ENCODE peak calls at places on chromosomes 6 and 20, in five cellular contexts. E is breast epithelium, O is GM23248, V is thoracic aorta, J is A673. Y is an unnamed sample.
A peak's percentile ranks its signal among the peaks of the same experiment; 100 is the strongest.

GRCh38 chr20:51602131-51602530 is 59.6 kb upstream of the NFATC2 start:
- DNase-seq in E (no peak), O (no peak), V (no peak), J (no peak), Y (no peak)

GRCh38 chr20:1307171-1307570 is 21.8 kb downstream of the SDCBP2 start:
- DNase-seq in E (no peak), O (no peak), V (no peak), J (no peak), Y (no peak)

GRCh38 chr6:158142789-158143188 is 25.3 kb downstream of the SERAC1 start:
- DNase-seq in E (peak; percentile 58), O (peak; percentile 95), V (no peak), J (no peak), Y (no peak)

GRCh38 chr6:169589699-169590257 is 112.1 kb downstream of the WDR27 start:
- DNase-seq in E (no peak), O (peak; percentile 71), V (no peak), J (no peak), Y (no peak)

GRCh38 chr6:35480176-35480575 is 12.0 kb downstream of the RPL10A start:
- DNase-seq in E (no peak), O (no peak), V (no peak), J (no peak), Y (no peak)

GRCh38 chr20:36315545-36316351 is 9.6 kb downstream of the DLGAP4 start:
- DNase-seq in E (peak; percentile 48), O (no peak), V (no peak), J (no peak), Y (no peak)

GRCh38 chr6:149483302-149483701 is 1.5 kb downstream of the ZC3H12D start:
- DNase-seq in E (no peak), O (no peak), V (no peak), J (no peak), Y (no peak)

GRCh38 chr20:14700641-14700965 is 363.2 kb upstream of the FLRT3 start:
- DNase-seq in E (no peak), O (peak; percentile 84), V (no peak), J (no peak), Y (no peak)

GRCh38 chr6:5515200-5515599 is 253.9 kb downstream of the FARS2 start:
- DNase-seq in E (no peak), O (no peak), V (no peak), J (no peak), Y (no peak)

GRCh38 chr20:38123021-38123587 is 42.0 kb downstream of the TGM2 start:
- DNase-seq in E (no peak), O (peak; percentile 73), V (no peak), J (no peak), Y (no peak)

GRCh38 chr20:6421321-6422030 is 298.6 kb upstream of the FERMT1 start:
- DNase-seq in E (no peak), O (no peak), V (no peak), J (no peak), Y (no peak)

GRCh38 chr6:83258517-83258916 is 65.4 kb downstream of the RWDD2A start:
- DNase-seq in E (no peak), O (no peak), V (no peak), J (peak; percentile 84), Y (no peak)

GRCh38 chr6:1849686-1850580 is 240.2 kb downstream of the FOXC1 start:
- DNase-seq in E (no peak), O (no peak), V (no peak), J (no peak), Y (no peak)

GRCh38 chr6:2977290-2977689 is 5.9 kb upstream of the SERPINB6 start:
- DNase-seq in E (no peak), O (no peak), V (no peak), J (no peak), Y (no peak)

GRCh38 chr6:2973656-2974055 is 2.3 kb upstream of the SERPINB6 start:
- DNase-seq in E (no peak), O (peak; percentile 52), V (no peak), J (no peak), Y (no peak)

GRCh38 chr6:2976571-2977085 is 5.3 kb upstream of the SERPINB6 start:
- DNase-seq in E (no peak), O (peak; percentile 94), V (no peak), J (no peak), Y (no peak)

GRCh38 chr6:2977799-2978558 is 6.6 kb upstream of the SERPINB6 start:
- DNase-seq in E (no peak), O (no peak), V (no peak), J (no peak), Y (no peak)

GRCh38 chr6:2976060-2976459 is 4.7 kb upstream of the SERPINB6 start:
- DNase-seq in E (no peak), O (peak; percentile 22), V (no peak), J (no peak), Y (no peak)
- H3K4me1 ChIP-seq in E (no peaks in the 10 kb centered on the region), O (peaks cover 49% of the 10 kb centered on the region), V (peaks cover 8% of the 10 kb centered on the region), J (no peaks in the 10 kb centered on the region), Y (peaks cover 2% of the 10 kb centered on the region)

GRCh38 chr6:10386756-10387654 is 27.9 kb downstream of the TFAP2A start:
- DNase-seq in E (no peak), O (no peak), V (no peak), J (no peak), Y (no peak)

GRCh38 chr6:10384719-10385511 is 30.0 kb downstream of the TFAP2A start:
- DNase-seq in E (no peak), O (no peak), V (no peak), J (no peak), Y (no peak)

GRCh38 chr6:10385512-10386132 is 29.3 kb downstream of the TFAP2A start:
- DNase-seq in E (no peak), O (no peak), V (no peak), J (no peak), Y (no peak)

GRCh38 chr6:10384333-10384718 is 30.5 kb downstream of the TFAP2A start:
- DNase-seq in E (no peak), O (no peak), V (no peak), J (no peak), Y (no peak)

GRCh38 chr6:10386260-10386659 is 28.6 kb downstream of the TFAP2A start:
- DNase-seq in E (no peak), O (no peak), V (no peak), J (no peak), Y (no peak)
- H3K27me3 ChIP-seq in E (peaks cover 45% of the 10 kb centered on the region), O (peaks cover 99% of the 10 kb centered on the region), V (peaks cover 49% of the 10 kb centered on the region), J (no peaks in the 10 kb centered on the region), Y (peaks cover 6% of the 10 kb centered on the region)

DNA sequence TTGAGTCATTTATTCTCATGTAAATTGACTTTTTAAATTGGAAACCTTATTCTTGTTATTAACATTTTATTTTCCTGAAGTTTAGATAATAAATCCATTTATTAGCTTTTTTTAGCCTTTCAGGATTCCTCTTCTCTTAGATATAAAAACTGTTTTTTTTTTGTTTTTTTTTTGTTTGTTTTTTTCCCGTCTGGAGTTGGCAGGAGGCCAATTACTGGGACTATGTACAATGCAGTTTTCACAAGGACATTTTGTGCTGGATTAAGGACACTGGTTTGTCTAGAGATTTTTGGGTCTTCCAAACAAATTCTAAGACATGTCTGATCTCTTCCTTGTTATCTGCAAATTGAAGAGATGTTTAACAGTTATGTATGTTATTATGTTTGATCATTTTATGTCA is 1.3 kb downstream of the BTNL2 start:
- DNase-seq in E (no peak), O (no peak), V (no peak), J (no peak), Y (no peak)
- H3K4me3 ChIP-seq in E (no peak overlapping the region), O (no peak overlapping the region), V (no peak overlapping the region), J (no peak overlapping the region), Y (no peak overlapping the region)

GRCh38 chr6:71414486-71414885 is 125.9 kb downstream of the OGFRL1 start:
- DNase-seq in E (no peak), O (no peak), V (no peak), J (no peak), Y (no peak)
- H3K4me1 ChIP-seq in E (peaks cover 6% of the 10 kb centered on the region), O (peaks cover 28% of the 10 kb centered on the region), V (peaks cover 36% of the 10 kb centered on the region), J (no peaks in the 10 kb centered on the region), Y (peaks cover 5% of the 10 kb centered on the region)

GRCh38 chr6:99589290-99589672 is 17.4 kb upstream of the PRDM13 start:
- DNase-seq in E (no peak), O (peak; percentile 52), V (no peak), J (no peak), Y (no peak)
- H3K27me3 ChIP-seq in E (peaks cover 58% of the 10 kb centered on the region), O (peaks cover 71% of the 10 kb centered on the region), V (peaks cover 21% of the 10 kb centered on the region), J (no peaks in the 10 kb centered on the region), Y (no peaks in the 10 kb centered on the region)

DNA sequence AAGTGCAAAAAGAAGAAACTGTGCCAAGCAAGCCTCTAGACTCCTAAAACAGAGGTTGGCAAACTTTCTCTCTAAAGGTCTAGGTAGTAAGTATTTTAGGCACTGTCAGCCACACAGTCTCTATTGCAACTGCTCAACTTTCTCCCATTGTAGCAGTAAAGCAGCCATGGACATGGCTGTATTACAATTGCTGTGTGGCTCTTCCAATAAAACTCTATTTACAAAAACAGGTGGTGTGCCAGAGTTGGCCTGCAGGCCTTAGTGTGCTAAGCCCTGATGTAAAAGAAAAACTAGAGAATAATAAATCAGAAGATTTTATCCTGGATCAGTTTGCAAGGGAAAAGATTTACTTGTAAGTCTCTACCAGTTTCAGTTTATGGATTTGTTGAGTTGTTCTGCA is 74.0 kb downstream of the CRYBG1 start:
- DNase-seq in E (no peak), O (no peak), V (no peak), J (no peak), Y (no peak)
- H3K4me3 ChIP-seq in E (no peak overlapping the region), O (no peak overlapping the region), V (no peak overlapping the region), J (no peak overlapping the region), Y (no peak overlapping the region)

GRCh38 chr6:44067760-44068139 is 59.5 kb downstream of the MRPL14 start:
- DNase-seq in E (no peak), O (no peak), V (no peak), J (no peak), Y (peak; percentile 14)
- H3K4me1 ChIP-seq in E (peaks cover under 1% of the 10 kb centered on the region), O (peaks cover 37% of the 10 kb centered on the region), V (peaks cover 6% of the 10 kb centered on the region), J (peaks cover 4% of the 10 kb centered on the region), Y (peaks cover 11% of the 10 kb centered on the region)

GRCh38 chr20:60389882-60390281 is 431.7 kb downstream of the CDH26 start:
- DNase-seq in E (no peak), O (no peak), V (no peak), J (no peak), Y (no peak)
- H3K27me3 ChIP-seq in E (no peaks in the 10 kb centered on the region), O (no peaks in the 10 kb centered on the region), V (no peaks in the 10 kb centered on the region), J (no peaks in the 10 kb centered on the region), Y (no peaks in the 10 kb centered on the region)

DNA sequence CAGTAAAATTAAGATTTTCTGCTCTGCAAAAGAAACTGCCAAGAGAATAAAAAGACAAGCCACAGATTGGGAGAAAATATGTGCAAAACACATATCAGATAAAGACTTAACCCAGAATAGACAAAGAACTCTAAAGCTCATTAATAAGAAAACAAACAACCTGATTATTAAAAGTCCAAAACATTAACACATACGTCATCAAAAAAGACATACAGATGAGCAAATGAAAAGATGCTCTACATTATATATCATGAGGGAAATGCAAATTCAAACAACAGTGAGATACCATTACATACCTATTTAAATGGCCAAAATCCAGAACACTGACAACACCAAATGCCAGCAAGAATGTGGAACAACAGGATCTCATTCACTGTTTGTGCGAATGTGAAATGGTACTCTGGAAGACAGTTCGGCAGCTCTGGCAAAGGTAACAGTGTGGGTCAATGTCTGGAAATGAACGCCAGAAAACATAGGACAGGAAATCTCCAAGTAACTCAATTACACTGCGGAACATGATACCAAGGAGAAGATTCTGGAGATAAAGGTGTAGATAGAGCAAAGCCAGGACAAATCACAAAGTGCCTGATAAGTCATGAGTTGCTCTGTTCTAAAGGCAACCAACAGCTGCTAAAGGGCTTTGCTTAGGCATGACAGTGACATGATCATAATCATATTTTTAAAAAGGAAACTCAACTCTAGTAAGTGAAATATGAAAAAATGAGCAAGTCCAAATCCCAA is 96.8 kb downstream of the PDE10A start:
- DNase-seq in E (no peak), O (no peak), V (no peak), J (no peak), Y (no peak)
- H3K4me3 ChIP-seq in E (no peak overlapping the region), O (no peak overlapping the region), V (no peak overlapping the region), J (no peak overlapping the region), Y (no peak overlapping the region)

Y was measured in right cardiac atrium.